ENCODE peak calls at places on chromosomes 5 and 9, in nine cellular contexts. One of them, this sample, is unnamed.

GRCh38 chr5:110735545-110735944 is 3.3 kb upstream of the SLC25A46 start:
- DNase-seq in coronary artery: no peak
- DNase-seq in breast epithelium: no peak
- DNase-seq in NB4: no peak
- DNase-seq in thyroid gland: no peak
- DNase-seq in brain microvascular endothelial cell: no peak
- DNase-seq in astrocyte: no peak
- DNase-seq in thoracic aorta: no peak
- DNase-seq in bronchial epithelial cell: no peak
- DNase-seq in this sample: no peak

GRCh38 chr9:133171161-133171955 is 7.6 kb upstream of the GBGT1 start:
- DNase-seq in bronchial epithelial cell: no peak
- DNase-seq in thoracic aorta: no peak
- DNase-seq in NB4: no peak
- DNase-seq in coronary artery: no peak
- DNase-seq in brain microvascular endothelial cell: no peak
- DNase-seq in thyroid gland: no peak
- DNase-seq in astrocyte: no peak
- DNase-seq in breast epithelium: no peak
- DNase-seq in this sample: peak

GRCh38 chr5:174514325-174514724 is 210.1 kb upstream of the MSX2 start:
- DNase-seq in coronary artery: no peak
- DNase-seq in bronchial epithelial cell: no peak
- DNase-seq in astrocyte: no peak
- DNase-seq in breast epithelium: no peak
- DNase-seq in NB4: no peak
- DNase-seq in brain microvascular endothelial cell: no peak
- DNase-seq in thoracic aorta: no peak
- DNase-seq in thyroid gland: no peak
- DNase-seq in this sample: no peak

GRCh38 chr5:35046754-35047153 is 995 bp downstream of the AGXT2 start:
- DNase-seq in astrocyte: peak
- DNase-seq in thyroid gland: no peak
- DNase-seq in brain microvascular endothelial cell: peak
- DNase-seq in thoracic aorta: no peak
- DNase-seq in bronchial epithelial cell: peak
- DNase-seq in breast epithelium: no peak
- DNase-seq in coronary artery: no peak
- DNase-seq in NB4: no peak
- DNase-seq in this sample: no peak

GRCh38 chr9:90095682-90096081 is 490.9 kb downstream of the GADD45G start:
- DNase-seq in breast epithelium: no peak
- DNase-seq in bronchial epithelial cell: no peak
- DNase-seq in astrocyte: no peak
- DNase-seq in brain microvascular endothelial cell: no peak
- DNase-seq in thyroid gland: no peak
- DNase-seq in thoracic aorta: no peak
- DNase-seq in NB4: peak
- DNase-seq in coronary artery: no peak
- DNase-seq in this sample: no peak

GRCh38 chr5:83467315-83468044 is 4.1 kb upstream of the VCAN start:
- DNase-seq in NB4: no peak
- DNase-seq in bronchial epithelial cell: no peak
- DNase-seq in thyroid gland: no peak
- DNase-seq in astrocyte: peak
- DNase-seq in brain microvascular endothelial cell: peak
- DNase-seq in coronary artery: no peak
- DNase-seq in thoracic aorta: peak
- DNase-seq in breast epithelium: no peak
- DNase-seq in this sample: peak

GRCh38 chr5:314676-315487 is 6.6 kb upstream of the AHRR start:
- DNase-seq in thyroid gland: no peak
- DNase-seq in thoracic aorta: no peak
- DNase-seq in coronary artery: no peak
- DNase-seq in astrocyte: no peak
- DNase-seq in NB4: no peak
- DNase-seq in bronchial epithelial cell: no peak
- DNase-seq in brain microvascular endothelial cell: no peak
- DNase-seq in breast epithelium: no peak
- DNase-seq in this sample: no peak

GRCh38 chr9:130382086-130382485 is 62.7 kb upstream of the ASS1 start:
- DNase-seq in thoracic aorta: no peak
- DNase-seq in astrocyte: no peak
- DNase-seq in brain microvascular endothelial cell: no peak
- DNase-seq in thyroid gland: no peak
- DNase-seq in bronchial epithelial cell: no peak
- DNase-seq in NB4: no peak
- DNase-seq in breast epithelium: no peak
- DNase-seq in coronary artery: no peak
- DNase-seq in this sample: no peak

GRCh38 chr5:171770153-171770552 is 15.5 kb upstream of the SMIM23 start:
- DNase-seq in astrocyte: no peak
- DNase-seq in breast epithelium: no peak
- DNase-seq in thoracic aorta: no peak
- DNase-seq in NB4: peak
- DNase-seq in brain microvascular endothelial cell: no peak
- DNase-seq in bronchial epithelial cell: no peak
- DNase-seq in coronary artery: no peak
- DNase-seq in thyroid gland: no peak
- DNase-seq in this sample: no peak

GRCh38 chr9:87763286-87763685 is 37.4 kb downstream of the CTSL start:
- DNase-seq in coronary artery: no peak
- DNase-seq in brain microvascular endothelial cell: no peak
- DNase-seq in NB4: no peak
- DNase-seq in astrocyte: no peak
- DNase-seq in bronchial epithelial cell: peak
- DNase-seq in thyroid gland: no peak
- DNase-seq in thoracic aorta: no peak
- DNase-seq in breast epithelium: no peak
- DNase-seq in this sample: no peak

GRCh38 chr5:78985407-78986223 is 505 bp upstream of the ARSB start:
- DNase-seq in bronchial epithelial cell: peak
- DNase-seq in thyroid gland: peak
- DNase-seq in brain microvascular endothelial cell: peak
- DNase-seq in astrocyte: peak
- DNase-seq in NB4: peak
- DNase-seq in breast epithelium: no peak
- DNase-seq in coronary artery: no peak
- DNase-seq in thoracic aorta: no peak
- DNase-seq in this sample: peak

GRCh38 chr5:14069021-14069420 is 74.1 kb upstream of the TRIO start:
- DNase-seq in coronary artery: no peak
- DNase-seq in NB4: no peak
- DNase-seq in breast epithelium: no peak
- DNase-seq in thoracic aorta: no peak
- DNase-seq in thyroid gland: no peak
- DNase-seq in astrocyte: no peak
- DNase-seq in brain microvascular endothelial cell: no peak
- DNase-seq in bronchial epithelial cell: no peak
- DNase-seq in this sample: no peak

GRCh38 chr5:36356915-36357314 is 55.2 kb upstream of the RANBP3L start:
- DNase-seq in astrocyte: peak
- DNase-seq in coronary artery: no peak
- DNase-seq in brain microvascular endothelial cell: no peak
- DNase-seq in thoracic aorta: no peak
- DNase-seq in NB4: no peak
- DNase-seq in thyroid gland: no peak
- DNase-seq in breast epithelium: no peak
- DNase-seq in bronchial epithelial cell: no peak
- DNase-seq in this sample: no peak

GRCh38 chr5:180259260-180259611 is 32.6 kb downstream of the MAPK9 start:
- DNase-seq in astrocyte: peak
- DNase-seq in NB4: no peak
- DNase-seq in thyroid gland: no peak
- DNase-seq in breast epithelium: no peak
- DNase-seq in coronary artery: no peak
- DNase-seq in thoracic aorta: no peak
- DNase-seq in bronchial epithelial cell: peak
- DNase-seq in brain microvascular endothelial cell: no peak
- DNase-seq in this sample: no peak

GRCh38 chr5:177526191-177526590 is 9.4 kb upstream of the DDX41 start:
- DNase-seq in astrocyte: no peak
- DNase-seq in thyroid gland: no peak
- DNase-seq in thoracic aorta: no peak
- DNase-seq in coronary artery: no peak
- DNase-seq in bronchial epithelial cell: no peak
- DNase-seq in breast epithelium: no peak
- DNase-seq in NB4: no peak
- DNase-seq in brain microvascular endothelial cell: no peak
- DNase-seq in this sample: no peak

GRCh38 chr5:96292582-96293247 is 140.3 kb downstream of the PCSK1 start:
- DNase-seq in NB4: no peak
- DNase-seq in coronary artery: no peak
- DNase-seq in astrocyte: no peak
- DNase-seq in thyroid gland: no peak
- DNase-seq in breast epithelium: no peak
- DNase-seq in bronchial epithelial cell: no peak
- DNase-seq in thoracic aorta: no peak
- DNase-seq in brain microvascular endothelial cell: no peak
- DNase-seq in this sample: no peak

DNA sequence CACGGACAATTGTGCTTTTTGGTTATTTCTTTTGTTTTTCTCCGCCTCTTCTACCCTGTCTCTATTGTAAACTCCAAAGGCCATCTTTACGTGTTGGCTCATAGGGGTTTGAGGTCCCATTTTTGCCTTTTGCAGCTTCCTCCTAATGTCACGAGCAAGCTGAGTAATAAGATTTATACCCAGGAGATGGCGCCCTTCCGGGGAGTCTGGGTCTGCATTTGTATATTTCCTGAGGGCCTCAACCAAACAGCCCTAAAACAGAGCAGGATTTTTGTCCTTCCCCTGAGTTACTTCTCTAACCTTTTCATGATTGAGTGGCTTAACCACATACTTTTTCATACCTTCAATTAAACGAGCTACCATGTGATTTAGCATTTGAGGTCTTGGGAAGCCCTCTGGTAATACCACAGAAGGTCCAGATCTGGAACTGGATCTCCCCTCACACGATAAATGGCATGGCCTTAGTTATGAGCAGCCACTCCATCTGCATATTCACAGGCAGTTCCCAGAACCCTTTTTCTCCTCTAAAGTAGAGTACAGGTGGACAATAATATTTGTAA is 11.2 kb upstream of the CFAP95 start:
- DNase-seq in coronary artery: no peak
- DNase-seq in astrocyte: no peak
- DNase-seq in breast epithelium: no peak
- DNase-seq in thoracic aorta: no peak
- DNase-seq in bronchial epithelial cell: peak
- DNase-seq in NB4: peak
- DNase-seq in brain microvascular endothelial cell: no peak
- DNase-seq in thyroid gland: peak
- DNase-seq in this sample: no peak
- TF ChIP-seq CTCF in coronary artery: no peak
- TF ChIP-seq CTCF in astrocyte: peak
- TF ChIP-seq CTCF in breast epithelium: no peak
- TF ChIP-seq CTCF in thoracic aorta: no peak
- TF ChIP-seq CTCF in bronchial epithelial cell: peak
- TF ChIP-seq CTCF in NB4: no peak
- TF ChIP-seq CTCF in brain microvascular endothelial cell: peak
- TF ChIP-seq CTCF in thyroid gland: no peak
- TF ChIP-seq CTCF in this sample: no peak

GRCh38 chr9:16099901-16100300 is 547.1 kb downstream of the CCDC171 start:
- DNase-seq in NB4: no peak
- DNase-seq in bronchial epithelial cell: no peak
- DNase-seq in astrocyte: no peak
- DNase-seq in brain microvascular endothelial cell: no peak
- DNase-seq in thyroid gland: no peak
- DNase-seq in coronary artery: no peak
- DNase-seq in thoracic aorta: no peak
- DNase-seq in breast epithelium: no peak
- DNase-seq in this sample: no peak
- TF ChIP-seq CTCF in NB4: no peak
- TF ChIP-seq CTCF in bronchial epithelial cell: no peak
- TF ChIP-seq CTCF in astrocyte: no peak
- TF ChIP-seq CTCF in brain microvascular endothelial cell: no peak
- TF ChIP-seq CTCF in thyroid gland: no peak
- TF ChIP-seq CTCF in coronary artery: no peak
- TF ChIP-seq CTCF in thoracic aorta: no peak
- TF ChIP-seq CTCF in breast epithelium: no peak
- TF ChIP-seq CTCF in this sample: no peak

GRCh38 chr5:104430977-104431620 is 868.5 kb upstream of the NUDT12 start:
- DNase-seq in breast epithelium: no peak
- DNase-seq in astrocyte: no peak
- DNase-seq in bronchial epithelial cell: peak
- DNase-seq in thyroid gland: no peak
- DNase-seq in brain microvascular endothelial cell: no peak
- DNase-seq in thoracic aorta: no peak
- DNase-seq in coronary artery: no peak
- DNase-seq in NB4: no peak
- DNase-seq in this sample: no peak

GRCh38 chr5:104429911-104430310 is 867.3 kb upstream of the NUDT12 start:
- DNase-seq in brain microvascular endothelial cell: no peak
- DNase-seq in astrocyte: no peak
- DNase-seq in coronary artery: no peak
- DNase-seq in NB4: no peak
- DNase-seq in breast epithelium: no peak
- DNase-seq in thoracic aorta: no peak
- DNase-seq in bronchial epithelial cell: no peak
- DNase-seq in thyroid gland: no peak
- DNase-seq in this sample: no peak

GRCh38 chr5:104431946-104432345 is 869.4 kb upstream of the NUDT12 start:
- DNase-seq in thyroid gland: no peak
- DNase-seq in coronary artery: no peak
- DNase-seq in thoracic aorta: no peak
- DNase-seq in astrocyte: no peak
- DNase-seq in NB4: no peak
- DNase-seq in bronchial epithelial cell: no peak
- DNase-seq in breast epithelium: no peak
- DNase-seq in brain microvascular endothelial cell: no peak
- DNase-seq in this sample: no peak
- TF ChIP-seq CTCF in thyroid gland: no peak
- TF ChIP-seq CTCF in coronary artery: no peak
- TF ChIP-seq CTCF in thoracic aorta: no peak
- TF ChIP-seq CTCF in astrocyte: no peak
- TF ChIP-seq CTCF in NB4: no peak
- TF ChIP-seq CTCF in bronchial epithelial cell: no peak
- TF ChIP-seq CTCF in breast epithelium: no peak
- TF ChIP-seq CTCF in brain microvascular endothelial cell: no peak
- TF ChIP-seq CTCF in this sample: no peak

DNA sequence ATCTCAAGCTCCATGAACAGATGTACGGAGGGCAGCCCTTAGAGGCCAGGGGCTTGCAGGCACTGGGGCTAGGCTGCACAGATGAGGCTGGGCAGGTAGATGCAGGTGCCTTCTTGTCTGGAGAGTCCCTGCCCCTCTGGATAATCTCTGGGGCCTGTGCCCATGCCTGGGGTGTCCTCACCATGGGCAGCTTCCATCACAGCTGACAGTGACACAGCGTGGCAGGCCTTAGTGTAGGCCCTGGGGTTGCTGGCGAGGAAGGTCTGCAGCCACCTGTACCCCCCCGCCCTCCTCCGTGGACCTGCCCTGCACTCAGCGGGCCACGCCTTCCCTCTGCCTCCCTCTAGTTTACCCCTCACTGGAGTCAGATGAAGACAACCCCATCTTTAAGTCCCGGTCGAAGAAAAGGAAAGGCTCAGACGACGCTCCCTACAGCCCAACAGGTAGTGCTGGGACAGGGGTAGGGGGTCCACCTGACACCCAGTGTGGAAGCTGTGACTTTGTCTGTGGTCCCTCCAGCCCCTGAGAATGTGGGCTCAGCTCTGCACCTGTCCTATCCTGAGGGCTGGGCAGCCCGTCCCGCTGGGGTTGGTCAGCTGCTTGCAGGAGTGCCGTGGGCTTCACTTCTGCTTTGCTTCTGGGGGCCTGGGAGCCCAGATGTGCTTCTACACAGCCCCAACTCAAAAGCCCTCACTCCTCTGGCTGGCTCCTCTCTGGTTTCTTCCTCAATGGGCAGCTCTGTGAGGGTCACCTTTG is 98.4 kb downstream of the PHF2 start:
- DNase-seq in NB4: no peak
- DNase-seq in brain microvascular endothelial cell: no peak
- DNase-seq in bronchial epithelial cell: no peak
- DNase-seq in astrocyte: no peak
- DNase-seq in thyroid gland: no peak
- DNase-seq in coronary artery: peak
- DNase-seq in thoracic aorta: peak
- DNase-seq in breast epithelium: peak
- DNase-seq in this sample: peak
- TF ChIP-seq CTCF in NB4: no peak
- TF ChIP-seq CTCF in brain microvascular endothelial cell: no peak
- TF ChIP-seq CTCF in bronchial epithelial cell: no peak
- TF ChIP-seq CTCF in astrocyte: no peak
- TF ChIP-seq CTCF in thyroid gland: no peak
- TF ChIP-seq CTCF in coronary artery: no peak
- TF ChIP-seq CTCF in thoracic aorta: no peak
- TF ChIP-seq CTCF in breast epithelium: no peak
- TF ChIP-seq CTCF in this sample: no peak

This sample was measured in ascending aorta.